ENCODE peak calls at places on chromosomes 6 and 20, in six cellular contexts. W, G, L, T, H and J are unnamed samples.
A peak's percentile ranks its signal among the peaks of the same experiment; 100 is the strongest.

GRCh38 chr6:100257661-100258395 is 206.9 kb downstream of the SIM1 start:
- DNase-seq in W (peak; percentile 81), G (no peak), L (peak; percentile 59), T (no peak), H (no peak), J (peak; percentile 66)

GRCh38 chr6:33082702-33083101 is 6.9 kb downstream of the HLA-DPB1 start:
- DNase-seq in W (peak; percentile 71), G (no peak), L (peak; percentile 67), T (no peak), H (no peak), J (peak; percentile 47)

GRCh38 chr6:155033021-155033801 is 38.1 kb downstream of the TIAM2 start:
- DNase-seq in W (no peak), G (no peak), L (peak; percentile 36), T (no peak), H (no peak), J (no peak)

GRCh38 chr6:27129095-27129815 is 118.2 kb upstream of the PRSS16 start:
- DNase-seq in W (no peak), G (no peak), L (no peak), T (no peak), H (no peak), J (no peak)

GRCh38 chr20:3051385-3052019 is 5.7 kb downstream of the MRPS26 start:
- DNase-seq in W (no peak), G (no peak), L (no peak), T (no peak), H (no peak), J (no peak)

GRCh38 chr6:41779336-41779735 is 364 bp downstream of the FRS3 start:
- DNase-seq in W (no peak), G (no peak), L (peak; percentile 11), T (no peak), H (no peak), J (no peak)

GRCh38 chr20:9323622-9324021 is 190.8 kb upstream of the LAMP5 start:
- DNase-seq in W (peak; percentile 27), G (no peak), L (peak; percentile 32), T (no peak), H (no peak), J (no peak)

GRCh38 chr6:149075616-149076354 is 241.7 kb upstream of the TAB2 start:
- DNase-seq in W (peak; percentile 44), G (no peak), L (peak; percentile 25), T (no peak), H (no peak), J (no peak)

GRCh38 chr6:28920281-28920680 is 3.5 kb downstream of the TRIM27 start:
- DNase-seq in W (no peak), G (no peak), L (no peak), T (no peak), H (no peak), J (no peak)

GRCh38 chr20:21505161-21505809 is 8.6 kb downstream of the NKX2-2 start:
- DNase-seq in W (peak; percentile 51), G (peak; percentile 51), L (peak; percentile 69), T (peak; percentile 55), H (peak; percentile 66), J (peak; percentile 93)

GRCh38 chr6:138607478-138608433 is 108.5 kb upstream of the NHSL1 start:
- DNase-seq in W (no peak), G (no peak), L (no peak), T (no peak), H (no peak), J (no peak)

GRCh38 chr6:48714286-48715049 is 603.5 kb upstream of the PTCHD4 start:
- DNase-seq in W (no peak), G (no peak), L (no peak), T (no peak), H (no peak), J (peak; percentile 94)
- H3K4me3 ChIP-seq in W (no peak overlapping the region), G (no peak overlapping the region), L (no peak overlapping the region), T (no peak overlapping the region), H (no peak overlapping the region), J (no peak overlapping the region)

DNA sequence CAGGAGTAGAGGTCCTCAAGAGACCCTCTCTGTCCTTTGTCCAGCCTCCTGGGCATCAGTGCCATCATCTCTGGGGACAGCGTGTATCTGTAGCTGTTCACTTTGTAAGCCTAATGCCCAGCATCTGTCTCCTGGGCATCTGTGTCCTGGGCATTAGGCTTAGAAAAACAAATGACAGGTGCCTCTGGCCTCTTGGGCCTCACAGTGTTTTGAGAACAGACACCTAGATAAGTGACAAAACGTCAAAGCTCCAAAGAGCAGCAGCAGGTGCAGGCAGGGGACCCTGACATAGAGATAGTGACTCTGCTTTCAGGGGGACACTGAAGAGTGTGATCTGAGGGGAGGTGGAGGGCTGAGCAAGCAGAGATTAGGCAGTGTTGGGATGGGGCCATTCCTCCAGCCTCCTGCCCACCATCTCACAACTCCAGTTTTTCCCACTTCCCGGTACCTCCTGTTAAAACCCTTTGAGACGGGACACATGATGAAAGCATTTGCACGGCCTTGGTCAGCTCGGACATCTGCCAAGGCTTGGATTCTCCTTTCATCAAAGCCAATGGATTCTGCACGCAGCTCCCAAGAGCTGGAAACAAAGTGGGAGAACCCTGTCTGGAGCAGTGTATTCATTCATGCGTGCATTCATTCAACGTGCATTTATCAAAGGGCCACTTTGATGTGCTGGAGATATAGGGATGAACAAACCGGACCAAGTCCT is 55.5 kb upstream of the CD93 start:
- DNase-seq in W (no peak), G (no peak), L (no peak), T (no peak), H (no peak), J (no peak)
- H3K4me1 ChIP-seq in W (peaks cover 4% of the 10 kb centered on the region), G (no peaks in the 10 kb centered on the region), L (peaks cover 43% of the 10 kb centered on the region), T (no peaks in the 10 kb centered on the region), H (peaks cover 72% of the 10 kb centered on the region), J (no peaks in the 10 kb centered on the region)

GRCh38 chr6:8435845-8436168 is 462 bp upstream of the SLC35B3 start:
- DNase-seq in W (no peak), G (no peak), L (no peak), T (no peak), H (no peak), J (no peak)

GRCh38 chr6:8434727-8435092 is 635 bp downstream of the SLC35B3 start:
- DNase-seq in W (no peak), G (no peak), L (peak; percentile 35), T (no peak), H (no peak), J (no peak)

GRCh38 chr6:8437813-8438212 is 2.5 kb upstream of the SLC35B3 start:
- DNase-seq in W (no peak), G (no peak), L (no peak), T (no peak), H (no peak), J (no peak)

GRCh38 chr6:8435093-8435844 is at the start of gene SLC35B3:
- DNase-seq in W (peak; percentile 96), G (peak; percentile 97), L (peak; percentile 98), T (peak; percentile 97), H (peak; percentile 99), J (peak; percentile 97)

DNA sequence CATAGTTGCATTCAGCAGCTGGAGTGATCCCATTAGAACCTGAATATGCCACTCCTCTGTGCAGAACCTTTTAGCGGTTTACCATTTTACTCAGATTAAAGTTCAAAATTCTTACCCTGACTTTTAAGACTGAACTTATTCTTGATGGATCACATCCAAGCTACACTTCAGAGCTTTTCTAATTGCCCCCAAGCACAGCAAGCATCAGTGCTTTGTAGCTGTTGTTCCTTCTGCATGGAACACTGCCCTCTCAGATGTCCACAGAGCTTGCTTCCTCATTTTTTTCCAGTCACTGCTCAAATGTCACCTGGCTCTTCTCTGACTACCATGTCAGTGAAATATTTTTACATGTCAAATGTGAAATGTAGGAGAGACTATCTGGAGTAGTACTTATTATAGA is 1.6 kb upstream of the SLC35B3 start:
- DNase-seq in W (no peak), G (no peak), L (no peak), T (no peak), H (no peak), J (no peak)
- H3K9me3 ChIP-seq in W (no peaks in the 10 kb centered on the region), G (no peaks in the 10 kb centered on the region), L (no peaks in the 10 kb centered on the region), T (no peaks in the 10 kb centered on the region), H (no peaks in the 10 kb centered on the region), J (no peaks in the 10 kb centered on the region)

GRCh38 chr6:15335916-15336315 is 90.0 kb downstream of the JARID2 start:
- DNase-seq in W (no peak), G (no peak), L (no peak), T (no peak), H (no peak), J (no peak)
- H3K4me3 ChIP-seq in W (no peak overlapping the region), G (no peak overlapping the region), L (no peak overlapping the region), T (no peak overlapping the region), H (no peak overlapping the region), J (no peak overlapping the region)

GRCh38 chr20:49833483-49833882 is 20.9 kb downstream of the SLC9A8 start:
- DNase-seq in W (no peak), G (no peak), L (no peak), T (no peak), H (no peak), J (no peak)
- H3K4me1 ChIP-seq in W (no peaks in the 10 kb centered on the region), G (no peaks in the 10 kb centered on the region), L (peaks cover 13% of the 10 kb centered on the region), T (no peaks in the 10 kb centered on the region), H (peaks cover 19% of the 10 kb centered on the region), J (peaks cover 7% of the 10 kb centered on the region)